ENCODE peak calls at places on chromosomes 11 and 22, in nine cellular contexts. E, S, B, Z, Q, X, P, T and I are unnamed samples.

GRCh38 chr22:49820984-49821383 is 6.7 kb downstream of the BRD1 start:
- DNase-seq in X (no peak), S (no peak), Q (no peak), T (no peak), P (no peak), B (no peak), Z (no peak), E (no peak), I (no peak)

GRCh38 chr11:115626414-115626813 is 122.2 kb upstream of the CADM1 start:
- DNase-seq in Q (no peak), X (no peak), S (no peak), T (no peak), P (no peak), Z (no peak), E (no peak), B (no peak), I (no peak)

GRCh38 chr11:126029805-126030204 is 32.9 kb downstream of the CDON start:
- DNase-seq in B (no peak), Q (no peak), Z (no peak), P (no peak), S (no peak), E (no peak), T (no peak), X (no peak), I (no peak)

GRCh38 chr11:120180571-120181445 is 30.0 kb upstream of the OAF start:
- DNase-seq in T (no peak), E (no peak), X (peak), P (no peak), S (no peak), B (peak), Q (peak), Z (no peak), I (no peak)

GRCh38 chr11:36469063-36469462 is 41.0 kb downstream of the TRAF6 start:
- DNase-seq in S (no peak), X (no peak), B (peak), P (no peak), T (no peak), E (no peak), Z (peak), Q (no peak), I (no peak)

GRCh38 chr11:123020968-123021367 is 39.3 kb upstream of the BSX start:
- DNase-seq in T (peak), Z (peak), Q (peak), E (no peak), B (peak), P (peak), X (peak), S (peak), I (no peak)

GRCh38 chr11:66868726-66869291 is 11.9 kb downstream of the LRFN4 start:
- DNase-seq in T (no peak), Z (peak), B (no peak), P (peak), E (no peak), S (peak), X (peak), Q (no peak), I (no peak)

GRCh38 chr11:73192272-73192671 is 25.8 kb upstream of the P2RY2 start:
- DNase-seq in P (no peak), T (no peak), B (no peak), E (no peak), S (no peak), Q (no peak), X (no peak), Z (no peak), I (no peak)

GRCh38 chr11:38791346-38791961 is 2193.4 kb upstream of the RAG2 start:
- DNase-seq in Q (peak), E (peak), T (no peak), P (peak), B (peak), X (peak), S (peak), Z (peak), I (peak)

GRCh38 chr11:122439911-122440782 is 215.4 kb upstream of the UBASH3B start:
- DNase-seq in E (peak), Q (peak), Z (no peak), B (peak), T (peak), S (no peak), X (no peak), P (peak), I (peak)

GRCh38 chr22:46058591-46059519 is 81.9 kb upstream of the WNT7B start:
- DNase-seq in X (no peak), E (no peak), Q (no peak), T (no peak), B (peak), P (no peak), S (peak), Z (no peak), I (peak)

GRCh38 chr22:41096391-41096790 is 4.0 kb downstream of the EP300 start:
- DNase-seq in P (no peak), T (no peak), Z (no peak), S (no peak), X (no peak), Q (no peak), E (no peak), B (no peak), I (no peak)

GRCh38 chr22:19942071-19942885 is 660 bp upstream of the TXNRD2 start:
- DNase-seq in Q (peak), S (peak), B (peak), P (peak), X (no peak), E (no peak), Z (peak), T (no peak), I (no peak)

GRCh38 chr11:563812-564578 is 3.2 kb downstream of the RASSF7 start:
- DNase-seq in S (no peak), Z (no peak), B (no peak), T (no peak), X (no peak), Q (no peak), E (no peak), P (no peak), I (no peak)

GRCh38 chr22:50252081-50253045 is 1.3 kb upstream of the HDAC10 start:
- DNase-seq in Z (peak), P (no peak), X (peak), S (peak), T (peak), E (no peak), B (peak), Q (peak), I (peak)

GRCh38 chr11:118305726-118306125 is 1.2 kb downstream of the CD3E start:
- DNase-seq in X (peak), E (no peak), B (no peak), Q (no peak), Z (no peak), P (no peak), S (no peak), T (no peak), I (no peak)

GRCh38 chr11:62546937-62547625 is 475 bp upstream of the AHNAK start:
- DNase-seq in Q (peak), T (no peak), P (peak), Z (peak), E (no peak), X (no peak), B (peak), S (no peak), I (peak)

GRCh38 chr11:72842644-72843330 is 28.6 kb downstream of the ATG16L2 start:
- DNase-seq in T (no peak), S (no peak), Z (no peak), B (no peak), Q (no peak), X (no peak), E (no peak), P (no peak), I (no peak)

GRCh38 chr22:46011627-46012181 is 34.7 kb upstream of the WNT7B start:
- DNase-seq in B (no peak), Z (no peak), P (no peak), X (no peak), S (no peak), E (no peak), Q (no peak), T (peak), I (no peak)

GRCh38 chr11:68454767-68455166 is 5.8 kb upstream of the PPP6R3 start:
- DNase-seq in Z (no peak), B (no peak), X (no peak), P (no peak), T (no peak), Q (no peak), S (no peak), E (no peak), I (no peak)

GRCh38 chr11:102421262-102421661 is 31.3 kb downstream of the TMEM123 start:
- DNase-seq in Z (no peak), Q (no peak), B (no peak), T (no peak), P (no peak), X (no peak), S (no peak), E (no peak), I (no peak)

GRCh38 chr11:72711141-72711540 is 36.9 kb upstream of the PDE2A start:
- DNase-seq in Z (no peak), S (no peak), P (no peak), T (no peak), X (no peak), B (no peak), E (no peak), Q (no peak), I (no peak)

GRCh38 chr11:123357990-123358827 is 71.9 kb upstream of the GRAMD1B start:
- DNase-seq in X (peak), Q (peak), B (peak), T (peak), Z (peak), S (peak), P (no peak), E (no peak), I (no peak)

GRCh38 chr11:87266751-87267150 is 229.0 kb downstream of the TMEM135 start:
- DNase-seq in Q (no peak), E (no peak), Z (no peak), B (no peak), X (no peak), P (no peak), S (no peak), T (no peak), I (no peak)

GRCh38 chr22:28670153-28670552 is 9.5 kb downstream of the TTC28 start:
- DNase-seq in Z (no peak), Q (no peak), T (no peak), B (peak), E (no peak), S (no peak), P (no peak), X (no peak), I (no peak)

GRCh38 chr11:57901756-57902155 is 121.9 kb upstream of the OR9Q1 start:
- DNase-seq in S (no peak), T (no peak), P (no peak), Z (no peak), E (no peak), B (no peak), Q (no peak), X (no peak), I (no peak)

GRCh38 chr11:128572965-128573364 is 14.4 kb downstream of the ETS1 start:
- DNase-seq in Q (no peak), S (no peak), P (no peak), E (no peak), Z (no peak), B (no peak), X (no peak), T (no peak), I (no peak)

GRCh38 chr11:2947744-2948143 is 18.5 kb upstream of the PHLDA2 start:
- DNase-seq in Q (no peak), X (no peak), T (no peak), E (no peak), Z (no peak), S (no peak), B (no peak), P (no peak), I (no peak)

GRCh38 chr11:64287676-64288352 is 2.2 kb downstream of the GPR137 start:
- DNase-seq in E (no peak), X (no peak), Z (no peak), S (no peak), B (no peak), Q (no peak), T (no peak), P (no peak), I (no peak)

GRCh38 chr11:34487430-34487829 is 26.2 kb downstream of the ELF5 start:
- DNase-seq in E (no peak), P (no peak), Z (no peak), X (no peak), T (no peak), Q (no peak), B (no peak), S (no peak), I (no peak)

GRCh38 chr22:36828815-36829214 is 12.0 kb upstream of the PVALB start:
- DNase-seq in E (no peak), X (no peak), S (no peak), B (no peak), P (no peak), Z (no peak), T (no peak), Q (no peak), I (no peak)

GRCh38 chr22:32354360-32355351 is 3.0 kb upstream of the RFPL3 start:
- DNase-seq in X (no peak), S (peak), Q (peak), P (no peak), B (peak), E (no peak), Z (no peak), T (no peak), I (no peak)

GRCh38 chr11:35992551-35992950 is 48.7 kb downstream of the LDLRAD3 start:
- DNase-seq in E (no peak), Q (no peak), Z (no peak), X (no peak), T (no peak), B (no peak), S (no peak), P (no peak), I (no peak)

GRCh38 chr11:63573881-63574855 is 11.0 kb upstream of the PLAAT2 start:
- DNase-seq in P (no peak), X (peak), Z (peak), S (peak), Q (peak), B (peak), E (peak), T (no peak), I (no peak)

GRCh38 chr22:35102663-35103062 is 36.7 kb downstream of the ISX start:
- DNase-seq in S (no peak), X (no peak), T (no peak), Q (peak), Z (no peak), E (no peak), P (peak), B (peak), I (no peak)

GRCh38 chr22:30488121-30488520 is 16.3 kb upstream of the SEC14L3 start:
- DNase-seq in Z (no peak), S (no peak), B (no peak), E (no peak), Q (no peak), X (no peak), P (no peak), T (no peak), I (no peak)

GRCh38 chr22:48745842-48746788 is 1081.6 kb downstream of the BRD1 start:
- DNase-seq in Q (no peak), E (no peak), T (no peak), Z (no peak), X (no peak), B (no peak), S (no peak), P (no peak), I (no peak)

GRCh38 chr11:65112551-65113360 is 1.1 kb downstream of the TM7SF2 start:
- DNase-seq in X (peak), Z (peak), Q (peak), T (peak), E (no peak), P (peak), S (peak), B (peak), I (peak)

GRCh38 chr11:74142624-74143023 is 28.2 kb downstream of the C2CD3 start:
- DNase-seq in T (no peak), B (peak), P (no peak), S (no peak), X (no peak), Q (peak), E (no peak), Z (no peak), I (no peak)